ENCODE peak calls at places on chromosomes 3 and 15, in six cellular contexts. One of them, this sample, is unnamed.

GRCh38 chr3:27093771-27094170 is 275.4 kb downstream of the NEK10 start:
- DNase-seq in neural crest cell: no peak
- DNase-seq in fibroblast of the aortic adventitia: peak
- DNase-seq in cardiac fibroblast: peak
- DNase-seq in left ventricle myocardium inferior: no peak
- DNase-seq in fibroblast of lung: no peak
- DNase-seq in this sample: no peak

GRCh38 chr3:126008219-126008618 is 39.2 kb downstream of the ROPN1B start:
- DNase-seq in neural crest cell: no peak
- DNase-seq in fibroblast of the aortic adventitia: no peak
- DNase-seq in cardiac fibroblast: no peak
- DNase-seq in left ventricle myocardium inferior: no peak
- DNase-seq in fibroblast of lung: no peak
- DNase-seq in this sample: no peak

GRCh38 chr3:14846481-14846880 is 27.7 kb downstream of the FGD5 start:
- DNase-seq in neural crest cell: no peak
- DNase-seq in fibroblast of the aortic adventitia: no peak
- DNase-seq in cardiac fibroblast: no peak
- DNase-seq in left ventricle myocardium inferior: no peak
- DNase-seq in fibroblast of lung: no peak
- DNase-seq in this sample: no peak

GRCh38 chr3:47444103-47444502 is 31.6 kb downstream of the SCAP start:
- DNase-seq in neural crest cell: no peak
- DNase-seq in fibroblast of the aortic adventitia: peak
- DNase-seq in cardiac fibroblast: no peak
- DNase-seq in left ventricle myocardium inferior: no peak
- DNase-seq in fibroblast of lung: peak
- DNase-seq in this sample: peak

GRCh38 chr3:133294253-133294652 is 105.6 kb upstream of the BFSP2 start:
- DNase-seq in neural crest cell: no peak
- DNase-seq in fibroblast of the aortic adventitia: no peak
- DNase-seq in cardiac fibroblast: peak
- DNase-seq in left ventricle myocardium inferior: no peak
- DNase-seq in fibroblast of lung: peak
- DNase-seq in this sample: peak

GRCh38 chr3:13427662-13428603 is 7.8 kb upstream of the NUP210 start:
- DNase-seq in neural crest cell: no peak
- DNase-seq in fibroblast of the aortic adventitia: no peak
- DNase-seq in cardiac fibroblast: no peak
- DNase-seq in left ventricle myocardium inferior: no peak
- DNase-seq in fibroblast of lung: no peak
- DNase-seq in this sample: no peak

GRCh38 chr15:28103831-28104230 is 4.7 kb upstream of the OCA2 start:
- DNase-seq in neural crest cell: no peak
- DNase-seq in fibroblast of the aortic adventitia: no peak
- DNase-seq in cardiac fibroblast: no peak
- DNase-seq in left ventricle myocardium inferior: no peak
- DNase-seq in fibroblast of lung: no peak
- DNase-seq in this sample: no peak

GRCh38 chr3:181239456-181239855 is 249.9 kb upstream of the DNAJC19 start:
- DNase-seq in neural crest cell: no peak
- DNase-seq in fibroblast of the aortic adventitia: no peak
- DNase-seq in cardiac fibroblast: no peak
- DNase-seq in left ventricle myocardium inferior: no peak
- DNase-seq in fibroblast of lung: no peak
- DNase-seq in this sample: no peak

GRCh38 chr3:11606865-11607440 is 36.8 kb downstream of the VGLL4 start:
- DNase-seq in neural crest cell: no peak
- DNase-seq in fibroblast of the aortic adventitia: no peak
- DNase-seq in cardiac fibroblast: no peak
- DNase-seq in left ventricle myocardium inferior: no peak
- DNase-seq in fibroblast of lung: no peak
- DNase-seq in this sample: no peak

GRCh38 chr15:59157840-59158700 is 48.6 kb upstream of the LDHAL6B start:
- DNase-seq in neural crest cell: no peak
- DNase-seq in fibroblast of the aortic adventitia: no peak
- DNase-seq in cardiac fibroblast: no peak
- DNase-seq in left ventricle myocardium inferior: no peak
- DNase-seq in fibroblast of lung: no peak
- DNase-seq in this sample: no peak

GRCh38 chr3:171417813-171418212 is 42.4 kb downstream of the TNIK start:
- DNase-seq in neural crest cell: no peak
- DNase-seq in fibroblast of the aortic adventitia: peak
- DNase-seq in cardiac fibroblast: peak
- DNase-seq in left ventricle myocardium inferior: peak
- DNase-seq in fibroblast of lung: peak
- DNase-seq in this sample: peak

GRCh38 chr15:90442423-90442822 is 54.4 kb downstream of the IQGAP1 start:
- DNase-seq in neural crest cell: no peak
- DNase-seq in fibroblast of the aortic adventitia: no peak
- DNase-seq in cardiac fibroblast: no peak
- DNase-seq in left ventricle myocardium inferior: no peak
- DNase-seq in fibroblast of lung: no peak
- DNase-seq in this sample: no peak

GRCh38 chr15:67125589-67126502 is 60.4 kb downstream of the SMAD3 start:
- DNase-seq in neural crest cell: no peak
- DNase-seq in fibroblast of the aortic adventitia: peak
- DNase-seq in cardiac fibroblast: peak
- DNase-seq in left ventricle myocardium inferior: peak
- DNase-seq in fibroblast of lung: peak
- DNase-seq in this sample: peak

GRCh38 chr3:191290311-191291025 is 38.7 kb upstream of the CCDC50 start:
- DNase-seq in neural crest cell: no peak
- DNase-seq in fibroblast of the aortic adventitia: peak
- DNase-seq in cardiac fibroblast: peak
- DNase-seq in left ventricle myocardium inferior: no peak
- DNase-seq in fibroblast of lung: peak
- DNase-seq in this sample: no peak

GRCh38 chr15:40115670-40116093 is 7.0 kb upstream of the BMF start:
- DNase-seq in neural crest cell: no peak
- DNase-seq in fibroblast of the aortic adventitia: no peak
- DNase-seq in cardiac fibroblast: peak
- DNase-seq in left ventricle myocardium inferior: no peak
- DNase-seq in fibroblast of lung: no peak
- DNase-seq in this sample: no peak

GRCh38 chr3:12187448-12188327 is 29.0 kb upstream of the TIMP4 start:
- DNase-seq in neural crest cell: no peak
- DNase-seq in fibroblast of the aortic adventitia: peak
- DNase-seq in cardiac fibroblast: peak
- DNase-seq in left ventricle myocardium inferior: peak
- DNase-seq in fibroblast of lung: peak
- DNase-seq in this sample: no peak

GRCh38 chr15:40310001-40310959 is 2.5 kb upstream of the PLCB2 start:
- DNase-seq in neural crest cell: peak
- DNase-seq in fibroblast of the aortic adventitia: peak
- DNase-seq in cardiac fibroblast: peak
- DNase-seq in left ventricle myocardium inferior: peak
- DNase-seq in fibroblast of lung: no peak
- DNase-seq in this sample: no peak

GRCh38 chr15:32905481-32905880 is 187.7 kb downstream of the GREM1 start:
- DNase-seq in neural crest cell: no peak
- DNase-seq in fibroblast of the aortic adventitia: no peak
- DNase-seq in cardiac fibroblast: peak
- DNase-seq in left ventricle myocardium inferior: no peak
- DNase-seq in fibroblast of lung: no peak
- DNase-seq in this sample: no peak

GRCh38 chr3:129621626-129622417 is 15.3 kb upstream of the PLXND1 start:
- DNase-seq in neural crest cell: no peak
- DNase-seq in fibroblast of the aortic adventitia: no peak
- DNase-seq in cardiac fibroblast: no peak
- DNase-seq in left ventricle myocardium inferior: peak
- DNase-seq in fibroblast of lung: no peak
- DNase-seq in this sample: no peak

GRCh38 chr15:99006904-99007495 is 592 bp downstream of the PGPEP1L start:
- DNase-seq in neural crest cell: no peak
- DNase-seq in fibroblast of the aortic adventitia: no peak
- DNase-seq in cardiac fibroblast: no peak
- DNase-seq in left ventricle myocardium inferior: no peak
- DNase-seq in fibroblast of lung: no peak
- DNase-seq in this sample: no peak

GRCh38 chr3:52294320-52295150 is 6.9 kb downstream of the GLYCTK start:
- DNase-seq in neural crest cell: no peak
- DNase-seq in fibroblast of the aortic adventitia: no peak
- DNase-seq in cardiac fibroblast: no peak
- DNase-seq in left ventricle myocardium inferior: no peak
- DNase-seq in fibroblast of lung: no peak
- DNase-seq in this sample: no peak

GRCh38 chr3:78838362-78838761 is 929.4 kb downstream of the ROBO1 start:
- DNase-seq in neural crest cell: no peak
- DNase-seq in fibroblast of the aortic adventitia: no peak
- DNase-seq in cardiac fibroblast: no peak
- DNase-seq in left ventricle myocardium inferior: no peak
- DNase-seq in fibroblast of lung: no peak
- DNase-seq in this sample: no peak

GRCh38 chr3:129014148-129014547 is 13.0 kb downstream of the EFCC1 start:
- DNase-seq in neural crest cell: no peak
- DNase-seq in fibroblast of the aortic adventitia: no peak
- DNase-seq in cardiac fibroblast: no peak
- DNase-seq in left ventricle myocardium inferior: no peak
- DNase-seq in fibroblast of lung: peak
- DNase-seq in this sample: no peak

GRCh38 chr3:115704661-115705338 is 81.5 kb downstream of the GAP43 start:
- DNase-seq in neural crest cell: no peak
- DNase-seq in fibroblast of the aortic adventitia: peak
- DNase-seq in cardiac fibroblast: peak
- DNase-seq in left ventricle myocardium inferior: no peak
- DNase-seq in fibroblast of lung: peak
- DNase-seq in this sample: no peak

GRCh38 chr3:156483426-156483825 is 71.5 kb downstream of the SSR3 start:
- DNase-seq in neural crest cell: no peak
- DNase-seq in fibroblast of the aortic adventitia: peak
- DNase-seq in cardiac fibroblast: peak
- DNase-seq in left ventricle myocardium inferior: no peak
- DNase-seq in fibroblast of lung: peak
- DNase-seq in this sample: peak

GRCh38 chr3:171829841-171830559 is 13.1 kb upstream of the TMEM212 start:
- DNase-seq in neural crest cell: peak
- DNase-seq in fibroblast of the aortic adventitia: peak
- DNase-seq in cardiac fibroblast: peak
- DNase-seq in left ventricle myocardium inferior: peak
- DNase-seq in fibroblast of lung: peak
- DNase-seq in this sample: peak

GRCh38 chr3:112002458-112002971 is 3.8 kb downstream of the TAGLN3 start:
- DNase-seq in neural crest cell: no peak
- DNase-seq in fibroblast of the aortic adventitia: no peak
- DNase-seq in cardiac fibroblast: peak
- DNase-seq in left ventricle myocardium inferior: no peak
- DNase-seq in fibroblast of lung: peak
- DNase-seq in this sample: peak

GRCh38 chr15:75654201-75654907 is 6.6 kb downstream of the SNX33 start:
- DNase-seq in neural crest cell: no peak
- DNase-seq in fibroblast of the aortic adventitia: no peak
- DNase-seq in cardiac fibroblast: no peak
- DNase-seq in left ventricle myocardium inferior: no peak
- DNase-seq in fibroblast of lung: no peak
- DNase-seq in this sample: no peak

GRCh38 chr3:33355611-33356010 is 78.4 kb downstream of the FBXL2 start:
- DNase-seq in neural crest cell: no peak
- DNase-seq in fibroblast of the aortic adventitia: peak
- DNase-seq in cardiac fibroblast: peak
- DNase-seq in left ventricle myocardium inferior: no peak
- DNase-seq in fibroblast of lung: peak
- DNase-seq in this sample: peak

GRCh38 chr15:32909431-32909830 is 191.6 kb downstream of the GREM1 start:
- DNase-seq in neural crest cell: no peak
- DNase-seq in fibroblast of the aortic adventitia: peak
- DNase-seq in cardiac fibroblast: peak
- DNase-seq in left ventricle myocardium inferior: no peak
- DNase-seq in fibroblast of lung: peak
- DNase-seq in this sample: no peak

GRCh38 chr15:87033056-87033455 is 953.4 kb downstream of the AGBL1 start:
- DNase-seq in neural crest cell: no peak
- DNase-seq in fibroblast of the aortic adventitia: peak
- DNase-seq in cardiac fibroblast: peak
- DNase-seq in left ventricle myocardium inferior: no peak
- DNase-seq in fibroblast of lung: no peak
- DNase-seq in this sample: no peak
- TF ChIP-seq CTCF in neural crest cell: peak
- TF ChIP-seq CTCF in fibroblast of the aortic adventitia: peak
- TF ChIP-seq CTCF in cardiac fibroblast: peak
- TF ChIP-seq CTCF in left ventricle myocardium inferior: peak
- TF ChIP-seq CTCF in fibroblast of lung: no peak
- TF ChIP-seq CTCF in this sample: no peak

DNA sequence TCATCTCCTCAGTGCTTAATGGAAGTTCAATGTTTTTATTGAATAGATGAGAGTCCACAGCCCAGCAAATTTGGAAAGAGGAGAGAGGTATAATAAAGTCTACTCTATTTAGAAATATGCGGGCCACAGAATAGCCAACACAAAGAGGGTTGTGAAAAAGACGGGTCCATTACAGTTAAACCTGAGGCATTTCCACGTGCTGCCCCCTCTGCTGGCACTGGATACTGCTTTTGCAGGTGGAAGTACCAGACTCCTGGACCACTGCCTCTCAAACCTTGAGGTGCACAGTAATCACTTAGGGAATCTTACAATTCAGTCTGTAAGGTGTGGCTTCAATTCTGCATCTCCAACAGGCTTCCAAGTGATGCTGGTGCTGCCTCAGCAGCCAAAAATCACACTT is 3.0 kb upstream of the TFDP2 start:
- DNase-seq in neural crest cell: no peak
- DNase-seq in fibroblast of the aortic adventitia: no peak
- DNase-seq in cardiac fibroblast: no peak
- DNase-seq in left ventricle myocardium inferior: no peak
- DNase-seq in fibroblast of lung: no peak
- DNase-seq in this sample: no peak
- TF ChIP-seq CTCF in neural crest cell: peak
- TF ChIP-seq CTCF in fibroblast of the aortic adventitia: no peak
- TF ChIP-seq CTCF in cardiac fibroblast: peak
- TF ChIP-seq CTCF in left ventricle myocardium inferior: no peak
- TF ChIP-seq CTCF in fibroblast of lung: no peak
- TF ChIP-seq CTCF in this sample: no peak

DNA sequence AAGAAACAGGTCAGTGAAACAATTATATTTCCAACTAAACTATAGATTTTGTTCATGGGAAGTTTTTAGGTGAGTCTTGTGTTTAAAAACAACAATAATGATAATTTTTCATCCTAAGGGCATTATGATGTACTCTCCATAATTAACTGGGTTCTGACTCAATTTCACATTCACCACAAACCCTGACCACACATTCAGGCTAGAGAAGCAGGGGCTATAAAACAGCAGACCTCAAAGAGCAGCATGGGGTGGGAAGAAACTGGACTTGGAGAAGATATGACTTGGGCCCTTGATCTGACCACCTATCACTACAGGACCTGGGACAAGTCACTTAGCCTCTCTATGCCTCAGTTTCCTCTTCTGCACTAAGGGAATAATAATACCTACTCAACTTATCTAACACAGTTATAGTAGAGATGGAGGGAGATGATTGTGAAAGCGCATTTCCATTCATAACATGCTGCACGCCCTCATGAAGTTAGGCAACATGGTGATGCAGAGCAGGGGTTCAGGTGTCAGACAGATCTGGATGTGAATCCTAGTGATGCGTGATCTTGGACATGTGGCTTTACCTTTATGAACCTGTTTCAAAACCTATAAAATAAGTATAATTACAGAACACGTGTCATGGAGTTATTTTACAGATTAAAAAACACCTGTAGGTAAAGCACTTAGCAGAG is 63.0 kb upstream of the ACP3 start:
- DNase-seq in neural crest cell: no peak
- DNase-seq in fibroblast of the aortic adventitia: no peak
- DNase-seq in cardiac fibroblast: peak
- DNase-seq in left ventricle myocardium inferior: no peak
- DNase-seq in fibroblast of lung: peak
- DNase-seq in this sample: no peak
- TF ChIP-seq CTCF in neural crest cell: no peak
- TF ChIP-seq CTCF in fibroblast of the aortic adventitia: no peak
- TF ChIP-seq CTCF in cardiac fibroblast: no peak
- TF ChIP-seq CTCF in left ventricle myocardium inferior: no peak
- TF ChIP-seq CTCF in fibroblast of lung: no peak
- TF ChIP-seq CTCF in this sample: no peak

GRCh38 chr3:10370429-10370828 is 49.5 kb upstream of the SEC13 start:
- DNase-seq in neural crest cell: no peak
- DNase-seq in fibroblast of the aortic adventitia: peak
- DNase-seq in cardiac fibroblast: peak
- DNase-seq in left ventricle myocardium inferior: no peak
- DNase-seq in fibroblast of lung: peak
- DNase-seq in this sample: no peak
- TF ChIP-seq CTCF in neural crest cell: no peak
- TF ChIP-seq CTCF in fibroblast of the aortic adventitia: no peak
- TF ChIP-seq CTCF in cardiac fibroblast: no peak
- TF ChIP-seq CTCF in left ventricle myocardium inferior: no peak
- TF ChIP-seq CTCF in fibroblast of lung: no peak
- TF ChIP-seq CTCF in this sample: no peak

This sample was measured in RWPE1.